ENCODE peak calls at places on chromosomes 7 and 10, in four cellular contexts. P is lower leg skin, C is pancreas, K is mammary epithelial cell. X is an unnamed sample.

GRCh38 chr10:63166742-63167258 is 33.7 kb downstream of the NRBF2 start:
- DNase-seq in P (no peak), K (peak; percentile 59), C (no peak), X (no peak)

GRCh38 chr7:29457141-29457561 is 106.5 kb upstream of the PRR15 start:
- DNase-seq in P (no peak), K (no peak), C (no peak), X (no peak)

GRCh38 chr10:31188792-31189406 is 130.1 kb upstream of the ZEB1 start:
- DNase-seq in K (no peak), P (no peak), C (no peak), X (no peak)

GRCh38 chr10:78802866-78803265 is 265.9 kb upstream of the ZMIZ1 start:
- DNase-seq in C (no peak), K (no peak), P (peak; percentile 91), X (no peak)

GRCh38 chr10:36030516-36030915 is 388.4 kb upstream of the FZD8 start:
- DNase-seq in P (no peak), K (no peak), C (no peak), X (no peak)

GRCh38 chr7:23622469-23622868 is 25.3 kb downstream of the CCDC126 start:
- DNase-seq in P (no peak), K (no peak), C (no peak), X (no peak)

GRCh38 chr7:2399848-2400587 is 3.4 kb upstream of the CHST12 start:
- DNase-seq in K (peak; percentile 70), C (peak; percentile 81), P (peak; percentile 95), X (peak; percentile 64)

GRCh38 chr7:80583901-80584300 is 54.5 kb upstream of the CD36 start:
- DNase-seq in C (no peak), P (no peak), K (no peak), X (no peak)

GRCh38 chr7:12949060-12950045 is 261.9 kb downstream of the ARL4A start:
- DNase-seq in K (peak; percentile 38), P (no peak), C (no peak), X (no peak)

GRCh38 chr7:129886184-129886817 is 66.5 kb downstream of the UBE2H start:
- DNase-seq in P (no peak), C (no peak), K (no peak), X (no peak)

GRCh38 chr10:132463333-132464255 is 66.6 kb downstream of the PWWP2B start:
- DNase-seq in K (no peak), C (peak; percentile 57), P (no peak), X (no peak)

GRCh38 chr10:77939561-77940001 is 13.0 kb upstream of the DLG5 start:
- DNase-seq in C (no peak), P (peak; percentile 89), K (no peak), X (no peak)

GRCh38 chr7:3861941-3862340 is 560.9 kb downstream of the SDK1 start:
- DNase-seq in C (no peak), P (no peak), K (peak; percentile 86), X (no peak)

GRCh38 chr10:15802375-15802949 is 57.8 kb downstream of the MINDY3 start:
- DNase-seq in P (no peak), K (no peak), C (no peak), X (no peak)

GRCh38 chr10:113108180-113108835 is 158.3 kb downstream of the TCF7L2 start:
- DNase-seq in P (peak; percentile 77), K (no peak), C (no peak), X (no peak)

GRCh38 chr7:158778476-158778875 is 50.8 kb downstream of the ESYT2 start:
- DNase-seq in K (no peak), C (no peak), P (no peak), X (no peak)

GRCh38 chr10:104350146-104350635 is 3.4 kb upstream of the CFAP58 start:
- DNase-seq in K (peak; percentile 79), P (no peak), C (no peak), X (no peak)

GRCh38 chr10:28769147-28769604 is 91.9 kb downstream of the BAMBI start:
- DNase-seq in K (no peak), P (no peak), C (no peak), X (no peak)

GRCh38 chr10:132886211-132887099 is 55.9 kb downstream of the CFAP46 start:
- DNase-seq in K (no peak), P (peak; percentile 82), C (peak; percentile 52), X (peak; percentile 6)

GRCh38 chr10:649798-650690 is 39.4 kb downstream of the DIP2C start:
- DNase-seq in K (no peak), P (no peak), C (no peak), X (no peak)

GRCh38 chr10:78461333-78461732 is 427.7 kb downstream of the RPS24 start:
- DNase-seq in K (no peak), P (peak; percentile 70), C (no peak), X (peak; percentile 14)

GRCh38 chr10:119705434-119705831 is 20.4 kb upstream of the INPP5F start:
- DNase-seq in C (no peak), P (no peak), K (no peak), X (no peak)

GRCh38 chr10:96664563-96664962 is 55.8 kb downstream of the PIK3AP1 start:
- DNase-seq in C (no peak), P (no peak), K (no peak), X (no peak)

GRCh38 chr7:74598558-74598957 is 59.0 kb upstream of the GTF2I start:
- DNase-seq in P (no peak), K (peak; percentile 76), C (no peak), X (no peak)

GRCh38 chr10:130040351-130040750 is 70.3 kb downstream of the C10orf143 start:
- DNase-seq in K (no peak), P (peak; percentile 31), C (no peak), X (no peak)

GRCh38 chr7:81672872-81673271 is 97.0 kb downstream of the HGF start:
- DNase-seq in C (no peak), P (no peak), K (no peak), X (no peak)

GRCh38 chr10:84825330-84825729 is 496.9 kb downstream of the CCSER2 start:
- DNase-seq in C (no peak), K (peak; percentile 61), P (no peak), X (no peak)

GRCh38 chr7:3063016-3063753 is 19.5 kb upstream of the CARD11 start:
- DNase-seq in K (no peak), C (peak; percentile 28), P (no peak), X (no peak)

GRCh38 chr10:13458107-13458761 is 70.6 kb downstream of the BEND7 start:
- DNase-seq in C (no peak), P (no peak), K (no peak), X (no peak)

GRCh38 chr7:67788689-67789088 is 792.1 kb downstream of the TYW1 start:
- DNase-seq in P (no peak), K (no peak), C (no peak), X (no peak)
- TF ChIP-seq CTCF in P (no peak), K (no peak), C (peak; percentile 8), X (no peak)

DNA sequence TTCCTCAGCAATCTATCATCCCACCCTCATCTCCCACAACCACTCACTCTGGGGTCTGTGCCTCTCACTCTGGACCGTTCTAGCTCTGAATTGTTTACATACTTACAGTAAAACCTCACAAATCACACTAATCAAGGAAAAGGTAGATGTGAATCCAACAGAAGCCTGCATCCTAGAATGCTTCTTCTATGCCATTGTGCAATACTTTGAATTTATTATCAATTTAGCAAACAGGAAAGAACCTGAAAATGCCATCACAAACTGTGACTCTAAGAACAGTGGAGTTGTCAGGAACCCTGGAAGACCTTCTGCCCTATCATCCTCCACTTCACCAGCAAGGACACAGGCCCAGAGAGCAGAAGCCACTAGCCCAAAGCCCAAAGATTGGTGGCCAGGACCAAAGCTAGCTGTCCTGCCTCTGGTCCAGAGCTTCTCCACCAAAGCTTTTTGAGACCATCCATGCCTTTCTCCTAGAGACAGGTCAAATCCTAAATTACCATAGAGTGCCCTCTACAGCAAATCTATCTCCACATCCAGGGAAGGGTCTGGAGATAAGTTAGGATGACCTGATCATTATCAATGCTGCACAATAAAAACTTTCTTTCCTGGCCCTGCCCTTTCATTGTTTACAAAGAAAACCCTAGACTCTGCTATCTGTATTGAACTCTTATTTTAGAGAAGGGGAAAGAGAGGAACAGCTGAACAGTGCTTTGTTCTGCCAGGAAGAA is 2.4 kb downstream of the SORBS1 start:
- DNase-seq in C (no peak), P (no peak), K (no peak), X (no peak)
- TF ChIP-seq CTCF in C (no peak), P (no peak), K (no peak), X (no peak)

DNA sequence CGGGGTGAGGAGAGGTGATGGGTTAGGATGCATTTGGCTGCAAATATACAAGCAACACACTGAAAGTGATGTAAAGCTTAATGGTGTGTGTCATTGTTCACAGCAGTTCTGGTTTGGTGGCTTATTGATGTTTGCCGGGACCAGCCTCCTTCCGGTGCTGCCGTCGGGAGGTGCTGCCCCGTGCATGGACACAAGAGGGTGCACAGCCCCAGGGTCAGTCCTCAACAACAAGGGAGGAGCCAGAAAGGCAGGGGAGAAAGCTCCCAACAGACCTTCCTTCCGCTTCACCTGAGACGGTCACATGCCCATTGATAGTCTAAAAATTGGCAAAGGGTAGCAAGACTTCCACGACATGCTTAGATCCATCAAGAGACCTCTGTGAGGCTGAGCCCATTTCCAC is 9.5 kb downstream of the RNF32 start:
- DNase-seq in K (no peak), P (no peak), C (no peak), X (no peak)
- TF ChIP-seq CTCF in K (peak; percentile 13), P (no peak), C (peak; percentile 6), X (no peak)

DNA sequence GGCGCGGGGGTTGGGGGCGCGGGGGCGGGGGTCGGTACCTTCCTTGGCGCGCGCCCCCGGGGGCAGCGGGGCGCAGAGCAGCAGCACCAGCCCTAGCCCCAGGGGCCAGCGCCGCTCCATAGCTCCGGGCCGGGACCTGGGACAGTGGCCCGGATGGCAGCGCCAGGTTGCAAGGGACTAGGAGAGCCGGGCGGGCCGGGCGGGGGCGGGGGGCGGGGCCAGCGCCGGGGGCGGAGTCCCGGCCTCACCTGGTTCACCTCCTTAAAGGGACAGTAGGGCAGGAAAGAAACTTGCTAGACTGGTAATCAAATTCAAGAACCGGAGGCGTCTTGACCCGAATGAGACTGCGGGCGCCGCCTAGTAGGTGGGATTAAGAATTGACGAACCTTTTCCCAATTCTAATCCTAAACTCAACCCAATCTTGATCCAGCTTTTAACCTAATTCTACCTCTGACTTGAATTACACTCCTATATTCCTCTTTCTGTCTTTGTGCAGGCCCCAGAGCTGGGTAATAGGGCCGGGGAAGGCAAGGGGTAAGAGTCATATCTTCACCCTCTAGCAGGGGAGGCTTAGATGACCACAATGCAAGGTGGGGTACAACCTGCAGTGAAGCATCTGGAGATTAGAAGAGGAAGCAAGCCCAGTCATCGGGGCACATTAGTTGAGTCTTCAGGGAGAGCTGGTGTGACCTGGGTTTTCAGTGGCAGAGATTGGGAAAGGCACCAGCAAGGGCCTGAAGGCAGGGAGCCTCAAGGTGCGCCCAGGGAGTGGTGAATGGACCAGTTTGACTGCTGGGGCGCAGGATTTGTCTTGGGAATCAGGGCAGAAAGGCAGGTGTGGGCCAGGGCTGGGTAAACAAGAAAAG is at the start of gene EPHA1:
- DNase-seq in K (peak; percentile 82), P (peak; percentile 83), C (peak; percentile 84), X (no peak)
- TF ChIP-seq CTCF in K (peak; percentile 45), P (no peak), C (peak; percentile 46), X (no peak)

DNA sequence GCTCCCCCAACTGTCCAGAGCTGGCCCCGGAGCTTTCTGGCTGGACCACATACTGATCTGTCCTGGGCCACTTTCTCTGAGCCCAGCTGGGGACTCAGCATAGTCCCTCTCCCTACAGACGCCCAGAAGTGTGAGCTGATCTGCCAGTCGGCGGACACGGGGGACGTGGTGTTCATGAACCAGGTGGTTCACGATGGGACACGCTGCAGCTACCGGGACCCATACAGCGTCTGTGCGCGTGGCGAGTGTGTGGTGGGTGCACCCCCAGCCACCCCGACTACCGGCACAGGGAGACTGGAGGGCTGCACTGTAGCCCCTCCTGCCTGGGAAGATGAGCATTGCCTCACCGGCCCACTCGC is 41.8 kb downstream of the TBATA start:
- DNase-seq in C (peak; percentile 48), K (no peak), P (no peak), X (no peak)
- TF ChIP-seq CTCF in C (no peak), K (no peak), P (no peak), X (no peak)

X was measured in omental fat pad.